ENCODE peak calls at places on chromosome 1, in six cellular contexts. One of them, this sample, is unnamed. For H3K4me1, the result is how much of the 10 kb centered on the place peaks cover.

GRCh38 chr1:17866451-17867029 is 111.4 kb downstream of the ACTL8 start:
- DNase-seq in fibroblast of lung: peak
- DNase-seq in heart right ventricle: no peak
- DNase-seq in ovary: no peak
- DNase-seq in gastrocnemius medialis: no peak
- DNase-seq in small intestine: no peak
- DNase-seq in this sample: no peak

GRCh38 chr1:222283147-222283768 is 264.6 kb downstream of the HHIPL2 start:
- DNase-seq in fibroblast of lung: peak
- DNase-seq in ovary: no peak
- DNase-seq in gastrocnemius medialis: no peak
- DNase-seq in heart right ventricle: no peak
- DNase-seq in small intestine: no peak
- DNase-seq in this sample: no peak

GRCh38 chr1:48758976-48759375 is 17.7 kb downstream of the BEND5 start:
- DNase-seq in gastrocnemius medialis: no peak
- DNase-seq in ovary: no peak
- DNase-seq in heart right ventricle: no peak
- DNase-seq in fibroblast of lung: no peak
- DNase-seq in small intestine: no peak
- DNase-seq in this sample: no peak

GRCh38 chr1:24970399-24970753 is 40.3 kb upstream of the RUNX3 start:
- DNase-seq in heart right ventricle: no peak
- DNase-seq in fibroblast of lung: peak
- DNase-seq in small intestine: no peak
- DNase-seq in ovary: no peak
- DNase-seq in gastrocnemius medialis: no peak
- DNase-seq in this sample: no peak

GRCh38 chr1:180920702-180921101 is 8.0 kb downstream of the KIAA1614 start:
- DNase-seq in ovary: no peak
- DNase-seq in gastrocnemius medialis: no peak
- DNase-seq in fibroblast of lung: peak
- DNase-seq in heart right ventricle: no peak
- DNase-seq in small intestine: no peak
- DNase-seq in this sample: no peak

GRCh38 chr1:37919277-37919676 is 27.6 kb downstream of the INPP5B start:
- DNase-seq in ovary: no peak
- DNase-seq in fibroblast of lung: no peak
- DNase-seq in gastrocnemius medialis: no peak
- DNase-seq in small intestine: no peak
- DNase-seq in heart right ventricle: no peak
- DNase-seq in this sample: no peak

GRCh38 chr1:193451606-193452005 is 265.2 kb upstream of the B3GALT2 start:
- DNase-seq in gastrocnemius medialis: no peak
- DNase-seq in fibroblast of lung: no peak
- DNase-seq in heart right ventricle: no peak
- DNase-seq in small intestine: no peak
- DNase-seq in ovary: no peak
- DNase-seq in this sample: no peak

GRCh38 chr1:59664167-59664566 is 150.6 kb upstream of the HOOK1 start:
- DNase-seq in small intestine: no peak
- DNase-seq in ovary: no peak
- DNase-seq in fibroblast of lung: no peak
- DNase-seq in heart right ventricle: no peak
- DNase-seq in gastrocnemius medialis: no peak
- DNase-seq in this sample: no peak

GRCh38 chr1:81305997-81306452 is 494.7 kb upstream of the ADGRL2 start:
- DNase-seq in gastrocnemius medialis: no peak
- DNase-seq in ovary: peak
- DNase-seq in small intestine: peak
- DNase-seq in heart right ventricle: no peak
- DNase-seq in fibroblast of lung: peak
- DNase-seq in this sample: no peak

GRCh38 chr1:234528073-234528865 is 49.3 kb upstream of the TARBP1 start:
- DNase-seq in gastrocnemius medialis: no peak
- DNase-seq in ovary: no peak
- DNase-seq in small intestine: peak
- DNase-seq in fibroblast of lung: no peak
- DNase-seq in heart right ventricle: peak
- DNase-seq in this sample: peak

GRCh38 chr1:86692636-86693035 is 11.7 kb upstream of the SH3GLB1 start:
- DNase-seq in ovary: no peak
- DNase-seq in gastrocnemius medialis: no peak
- DNase-seq in heart right ventricle: no peak
- DNase-seq in fibroblast of lung: no peak
- DNase-seq in small intestine: no peak
- DNase-seq in this sample: no peak
- H3K4me1 ChIP-seq in ovary: under half
- H3K4me1 ChIP-seq in gastrocnemius medialis: under half
- H3K4me1 ChIP-seq in heart right ventricle: under half
- H3K4me1 ChIP-seq in fibroblast of lung: under half
- H3K4me1 ChIP-seq in small intestine: under half
- H3K4me1 ChIP-seq in this sample: under half

GRCh38 chr1:226702957-226703831 is 35.9 kb downstream of the ITPKB start:
- DNase-seq in gastrocnemius medialis: peak
- DNase-seq in fibroblast of lung: peak
- DNase-seq in heart right ventricle: peak
- DNase-seq in small intestine: peak
- DNase-seq in ovary: peak
- DNase-seq in this sample: peak

GRCh38 chr1:226699166-226699565 is 39.9 kb downstream of the ITPKB start:
- DNase-seq in fibroblast of lung: no peak
- DNase-seq in gastrocnemius medialis: no peak
- DNase-seq in small intestine: no peak
- DNase-seq in heart right ventricle: no peak
- DNase-seq in ovary: no peak
- DNase-seq in this sample: no peak

GRCh38 chr1:226704169-226704921 is 34.7 kb downstream of the ITPKB start:
- DNase-seq in ovary: no peak
- DNase-seq in gastrocnemius medialis: no peak
- DNase-seq in heart right ventricle: no peak
- DNase-seq in fibroblast of lung: no peak
- DNase-seq in small intestine: no peak
- DNase-seq in this sample: no peak

GRCh38 chr1:226700861-226701260 is 38.2 kb downstream of the ITPKB start:
- DNase-seq in fibroblast of lung: no peak
- DNase-seq in gastrocnemius medialis: no peak
- DNase-seq in heart right ventricle: no peak
- DNase-seq in small intestine: no peak
- DNase-seq in ovary: no peak
- DNase-seq in this sample: no peak

GRCh38 chr1:226702318-226702956 is 36.6 kb downstream of the ITPKB start:
- DNase-seq in ovary: no peak
- DNase-seq in heart right ventricle: no peak
- DNase-seq in small intestine: no peak
- DNase-seq in fibroblast of lung: peak
- DNase-seq in gastrocnemius medialis: peak
- DNase-seq in this sample: no peak
- H3K4me1 ChIP-seq in ovary: under half
- H3K4me1 ChIP-seq in heart right ventricle: half or more
- H3K4me1 ChIP-seq in small intestine: under half
- H3K4me1 ChIP-seq in fibroblast of lung: under half
- H3K4me1 ChIP-seq in gastrocnemius medialis: under half
- H3K4me1 ChIP-seq in this sample: under half

DNA sequence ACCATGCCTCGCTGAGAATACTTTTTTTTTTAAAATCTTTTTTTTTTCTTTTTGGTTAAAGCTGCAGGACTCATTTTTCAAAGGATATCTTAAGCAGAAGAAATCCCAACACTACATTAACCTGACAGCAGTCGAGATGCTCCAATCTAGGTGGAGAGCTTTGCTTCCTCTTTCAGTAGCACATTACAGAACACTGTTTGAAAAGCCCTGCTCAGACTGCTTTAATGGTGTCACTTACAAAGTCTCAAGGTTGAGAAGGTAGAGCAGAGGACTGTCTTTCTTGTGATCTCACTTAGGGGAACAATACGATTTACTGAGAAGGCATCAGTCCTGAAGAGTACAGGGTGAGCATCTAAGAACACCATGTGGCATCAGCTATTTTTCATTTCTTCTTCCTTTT is 21.0 kb upstream of the CPLANE2 start:
- DNase-seq in fibroblast of lung: no peak
- DNase-seq in heart right ventricle: no peak
- DNase-seq in ovary: no peak
- DNase-seq in gastrocnemius medialis: no peak
- DNase-seq in small intestine: no peak
- DNase-seq in this sample: no peak
- H3K4me1 ChIP-seq in fibroblast of lung: under half
- H3K4me1 ChIP-seq in heart right ventricle: under half
- H3K4me1 ChIP-seq in ovary: under half
- H3K4me1 ChIP-seq in gastrocnemius medialis: under half
- H3K4me1 ChIP-seq in small intestine: under half
- H3K4me1 ChIP-seq in this sample: under half

GRCh38 chr1:101290119-101290921 is 53.5 kb downstream of the S1PR1 start:
- DNase-seq in small intestine: no peak
- DNase-seq in fibroblast of lung: no peak
- DNase-seq in heart right ventricle: no peak
- DNase-seq in ovary: no peak
- DNase-seq in gastrocnemius medialis: no peak
- DNase-seq in this sample: no peak

GRCh38 chr1:101288491-101288944 is 51.7 kb downstream of the S1PR1 start:
- DNase-seq in small intestine: peak
- DNase-seq in fibroblast of lung: peak
- DNase-seq in gastrocnemius medialis: peak
- DNase-seq in heart right ventricle: no peak
- DNase-seq in ovary: peak
- DNase-seq in this sample: no peak

GRCh38 chr1:101293461-101294045 is 56.7 kb downstream of the S1PR1 start:
- DNase-seq in ovary: no peak
- DNase-seq in gastrocnemius medialis: no peak
- DNase-seq in fibroblast of lung: no peak
- DNase-seq in small intestine: no peak
- DNase-seq in heart right ventricle: no peak
- DNase-seq in this sample: no peak

GRCh38 chr1:101290922-101291561 is 54.2 kb downstream of the S1PR1 start:
- DNase-seq in heart right ventricle: no peak
- DNase-seq in gastrocnemius medialis: no peak
- DNase-seq in small intestine: no peak
- DNase-seq in fibroblast of lung: no peak
- DNase-seq in ovary: no peak
- DNase-seq in this sample: no peak

DNA sequence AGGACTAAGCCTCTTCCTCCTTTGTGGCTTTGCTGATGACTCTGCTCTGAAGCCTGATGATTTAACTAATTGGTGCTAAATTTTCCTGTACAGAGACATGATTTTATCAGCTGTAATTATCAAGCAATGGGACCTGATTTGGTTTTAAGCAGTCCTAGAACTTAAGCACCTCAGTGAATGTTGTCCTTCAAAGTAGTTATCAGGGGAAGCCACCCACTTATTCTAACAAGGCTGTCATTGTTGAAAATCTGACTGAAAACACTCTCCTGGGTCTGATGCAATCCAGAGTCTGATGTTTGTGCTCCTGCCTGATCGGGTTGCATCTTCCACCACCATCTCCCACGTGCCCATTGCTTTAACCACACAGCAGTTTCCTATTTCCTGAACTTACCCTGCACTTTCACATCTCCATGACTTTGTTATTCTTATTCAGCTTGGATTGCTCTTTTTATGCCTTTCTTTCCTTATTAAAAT is 54.8 kb downstream of the S1PR1 start:
- DNase-seq in ovary: no peak
- DNase-seq in gastrocnemius medialis: peak
- DNase-seq in small intestine: no peak
- DNase-seq in heart right ventricle: no peak
- DNase-seq in fibroblast of lung: peak
- DNase-seq in this sample: no peak
- H3K4me1 ChIP-seq in ovary: under half
- H3K4me1 ChIP-seq in gastrocnemius medialis: under half
- H3K4me1 ChIP-seq in small intestine: under half
- H3K4me1 ChIP-seq in heart right ventricle: under half
- H3K4me1 ChIP-seq in fibroblast of lung: under half
- H3K4me1 ChIP-seq in this sample: under half